ENCODE peak calls at places on chromosomes 5 and 9, in six cellular contexts. One of them, this sample, is unnamed.

GRCh38 chr5:98774192-98775046 is 956 bp downstream of the RGMB start:
- DNase-seq in choroid plexus epithelial cell: peak; percentile 81
- DNase-seq in GM12865: peak; percentile 77
- DNase-seq in lower leg skin: peak; percentile 95
- DNase-seq in foreskin fibroblast: peak; percentile 65
- DNase-seq in DND-41: no peak
- DNase-seq in this sample: peak; percentile 71

GRCh38 chr9:106875548-106875947 is 12.6 kb downstream of the ZNF462 start:
- DNase-seq in choroid plexus epithelial cell: no peak
- DNase-seq in GM12865: no peak
- DNase-seq in lower leg skin: no peak
- DNase-seq in foreskin fibroblast: no peak
- DNase-seq in DND-41: no peak
- DNase-seq in this sample: peak; percentile 35

GRCh38 chr9:80074439-80074838 is 502.7 kb downstream of the TLE4 start:
- DNase-seq in choroid plexus epithelial cell: no peak
- DNase-seq in GM12865: no peak
- DNase-seq in lower leg skin: no peak
- DNase-seq in foreskin fibroblast: no peak
- DNase-seq in DND-41: no peak
- DNase-seq in this sample: no peak

GRCh38 chr9:85859751-85860150 is 81.2 kb upstream of the NAA35 start:
- DNase-seq in choroid plexus epithelial cell: no peak
- DNase-seq in GM12865: no peak
- DNase-seq in lower leg skin: no peak
- DNase-seq in foreskin fibroblast: peak; percentile 2
- DNase-seq in DND-41: no peak
- DNase-seq in this sample: no peak

GRCh38 chr9:126151671-126152050 is 175.0 kb upstream of the MVB12B start:
- DNase-seq in choroid plexus epithelial cell: peak; percentile 12
- DNase-seq in GM12865: no peak
- DNase-seq in lower leg skin: peak; percentile 60
- DNase-seq in foreskin fibroblast: no peak
- DNase-seq in DND-41: no peak
- DNase-seq in this sample: no peak

GRCh38 chr9:113502427-113503008 is 39.0 kb downstream of the RGS3 start:
- DNase-seq in choroid plexus epithelial cell: no peak
- DNase-seq in GM12865: no peak
- DNase-seq in lower leg skin: no peak
- DNase-seq in foreskin fibroblast: no peak
- DNase-seq in DND-41: no peak
- DNase-seq in this sample: no peak

GRCh38 chr5:54073735-54074134 is 236.6 kb downstream of the ARL15 start:
- DNase-seq in choroid plexus epithelial cell: no peak
- DNase-seq in GM12865: no peak
- DNase-seq in lower leg skin: no peak
- DNase-seq in foreskin fibroblast: no peak
- DNase-seq in DND-41: no peak
- DNase-seq in this sample: no peak

GRCh38 chr5:147407094-147407681 is 102.7 kb downstream of the DPYSL3 start:
- DNase-seq in choroid plexus epithelial cell: peak; percentile 71
- DNase-seq in GM12865: peak; percentile 17
- DNase-seq in lower leg skin: no peak
- DNase-seq in foreskin fibroblast: no peak
- DNase-seq in DND-41: no peak
- DNase-seq in this sample: peak; percentile 81

GRCh38 chr9:684055-684949 is 157.2 kb upstream of the DMRT1 start:
- DNase-seq in choroid plexus epithelial cell: peak; percentile 54
- DNase-seq in GM12865: no peak
- DNase-seq in lower leg skin: no peak
- DNase-seq in foreskin fibroblast: peak; percentile 82
- DNase-seq in DND-41: no peak
- DNase-seq in this sample: peak; percentile 54

GRCh38 chr5:43038523-43038989 is 1.6 kb downstream of the ANXA2R start:
- DNase-seq in choroid plexus epithelial cell: peak; percentile 80
- DNase-seq in GM12865: peak; percentile 50
- DNase-seq in lower leg skin: no peak
- DNase-seq in foreskin fibroblast: peak; percentile 45
- DNase-seq in DND-41: peak; percentile 84
- DNase-seq in this sample: peak; percentile 40

GRCh38 chr9:129430940-129431693 is 189.8 kb downstream of the C9orf50 start:
- DNase-seq in choroid plexus epithelial cell: no peak
- DNase-seq in GM12865: no peak
- DNase-seq in lower leg skin: no peak
- DNase-seq in foreskin fibroblast: no peak
- DNase-seq in DND-41: no peak
- DNase-seq in this sample: no peak

GRCh38 chr5:140322751-140323731 is 20.1 kb upstream of the PFDN1 start:
- DNase-seq in choroid plexus epithelial cell: peak; percentile 90
- DNase-seq in GM12865: peak; percentile 46
- DNase-seq in lower leg skin: peak; percentile 81
- DNase-seq in foreskin fibroblast: peak; percentile 96
- DNase-seq in DND-41: no peak
- DNase-seq in this sample: peak; percentile 95

GRCh38 chr9:38423939-38424843 is at the start of gene IGFBPL1:
- DNase-seq in choroid plexus epithelial cell: peak; percentile 16
- DNase-seq in GM12865: peak; percentile 15
- DNase-seq in lower leg skin: peak; percentile 40
- DNase-seq in foreskin fibroblast: peak; percentile 46
- DNase-seq in DND-41: no peak
- DNase-seq in this sample: no peak

GRCh38 chr5:112820246-112820645 is 40.8 kb upstream of the SRP19 start:
- DNase-seq in choroid plexus epithelial cell: no peak
- DNase-seq in GM12865: no peak
- DNase-seq in lower leg skin: no peak
- DNase-seq in foreskin fibroblast: no peak
- DNase-seq in DND-41: no peak
- DNase-seq in this sample: no peak

GRCh38 chr5:75460532-75460931 is 50.9 kb downstream of the CERT1 start:
- DNase-seq in choroid plexus epithelial cell: no peak
- DNase-seq in GM12865: no peak
- DNase-seq in lower leg skin: no peak
- DNase-seq in foreskin fibroblast: no peak
- DNase-seq in DND-41: no peak
- DNase-seq in this sample: no peak

GRCh38 chr5:172110921-172111873 is 76.8 kb downstream of the STK10 start:
- DNase-seq in choroid plexus epithelial cell: no peak
- DNase-seq in GM12865: peak; percentile 96
- DNase-seq in lower leg skin: no peak
- DNase-seq in foreskin fibroblast: peak; percentile 74
- DNase-seq in DND-41: peak; percentile 87
- DNase-seq in this sample: peak; percentile 61

GRCh38 chr5:132822650-132823480 is 7.6 kb downstream of the SHROOM1 start:
- DNase-seq in choroid plexus epithelial cell: peak; percentile 57
- DNase-seq in GM12865: peak; percentile 55
- DNase-seq in lower leg skin: no peak
- DNase-seq in foreskin fibroblast: no peak
- DNase-seq in DND-41: no peak
- DNase-seq in this sample: peak; percentile 34

GRCh38 chr5:16897284-16897704 is 38.8 kb downstream of the MYO10 start:
- DNase-seq in choroid plexus epithelial cell: peak; percentile 54
- DNase-seq in GM12865: no peak
- DNase-seq in lower leg skin: no peak
- DNase-seq in foreskin fibroblast: no peak
- DNase-seq in DND-41: no peak
- DNase-seq in this sample: peak; percentile 74

GRCh38 chr9:128702445-128702948 is at the start of gene PKN3:
- DNase-seq in choroid plexus epithelial cell: peak; percentile 69
- DNase-seq in GM12865: peak; percentile 90
- DNase-seq in lower leg skin: peak; percentile 97
- DNase-seq in foreskin fibroblast: peak; percentile 93
- DNase-seq in DND-41: peak; percentile 86
- DNase-seq in this sample: peak; percentile 75

GRCh38 chr9:7665874-7666273 is 133.7 kb downstream of the DMAC1 start:
- DNase-seq in choroid plexus epithelial cell: no peak
- DNase-seq in GM12865: no peak
- DNase-seq in lower leg skin: no peak
- DNase-seq in foreskin fibroblast: no peak
- DNase-seq in DND-41: no peak
- DNase-seq in this sample: no peak

GRCh38 chr5:82019342-82020138 is 47.7 kb downstream of the ATG10 start:
- DNase-seq in choroid plexus epithelial cell: no peak
- DNase-seq in GM12865: no peak
- DNase-seq in lower leg skin: no peak
- DNase-seq in foreskin fibroblast: no peak
- DNase-seq in DND-41: no peak
- DNase-seq in this sample: no peak

GRCh38 chr9:69996947-69997346 is 46.7 kb upstream of the MAMDC2 start:
- DNase-seq in choroid plexus epithelial cell: peak; percentile 55
- DNase-seq in GM12865: no peak
- DNase-seq in lower leg skin: no peak
- DNase-seq in foreskin fibroblast: peak; percentile 85
- DNase-seq in DND-41: no peak
- DNase-seq in this sample: no peak

GRCh38 chr5:139392678-139393496 is 2.0 kb downstream of the PROB1 start:
- DNase-seq in choroid plexus epithelial cell: peak; percentile 76
- DNase-seq in GM12865: peak; percentile 95
- DNase-seq in lower leg skin: no peak
- DNase-seq in foreskin fibroblast: peak; percentile 84
- DNase-seq in DND-41: peak; percentile 91
- DNase-seq in this sample: peak; percentile 48

GRCh38 chr5:150443242-150444075 is 6.1 kb downstream of the RPS14 start:
- DNase-seq in choroid plexus epithelial cell: no peak
- DNase-seq in GM12865: no peak
- DNase-seq in lower leg skin: no peak
- DNase-seq in foreskin fibroblast: peak; percentile 41
- DNase-seq in DND-41: no peak
- DNase-seq in this sample: no peak

GRCh38 chr9:107438211-107439030 is 51.1 kb downstream of the KLF4 start:
- DNase-seq in choroid plexus epithelial cell: no peak
- DNase-seq in GM12865: no peak
- DNase-seq in lower leg skin: no peak
- DNase-seq in foreskin fibroblast: peak; percentile 21
- DNase-seq in DND-41: no peak
- DNase-seq in this sample: no peak

GRCh38 chr5:141934099-141934844 is 10.6 kb downstream of the DELE1 start:
- DNase-seq in choroid plexus epithelial cell: peak; percentile 26
- DNase-seq in GM12865: no peak
- DNase-seq in lower leg skin: no peak
- DNase-seq in foreskin fibroblast: no peak
- DNase-seq in DND-41: no peak
- DNase-seq in this sample: no peak

GRCh38 chr5:32420506-32420905 is 24.0 kb downstream of the ZFR start:
- DNase-seq in choroid plexus epithelial cell: peak; percentile 58
- DNase-seq in GM12865: no peak
- DNase-seq in lower leg skin: no peak
- DNase-seq in foreskin fibroblast: peak; percentile 61
- DNase-seq in DND-41: no peak
- DNase-seq in this sample: peak; percentile 45

GRCh38 chr9:136091582-136092352 is 3.3 kb downstream of the NACC2 start:
- DNase-seq in choroid plexus epithelial cell: peak; percentile 23
- DNase-seq in GM12865: no peak
- DNase-seq in lower leg skin: no peak
- DNase-seq in foreskin fibroblast: peak; percentile 34
- DNase-seq in DND-41: no peak
- DNase-seq in this sample: no peak

GRCh38 chr5:14190194-14191164 is 47.3 kb downstream of the TRIO start:
- DNase-seq in choroid plexus epithelial cell: peak; percentile 98
- DNase-seq in GM12865: no peak
- DNase-seq in lower leg skin: no peak
- DNase-seq in foreskin fibroblast: peak; percentile 97
- DNase-seq in DND-41: no peak
- DNase-seq in this sample: peak; percentile 97
- H3K4me3 ChIP-seq in choroid plexus epithelial cell: peak overlapping the region; percentile 1
- H3K4me3 ChIP-seq in GM12865: no peak overlapping the region
- H3K4me3 ChIP-seq in lower leg skin: no peak overlapping the region
- H3K4me3 ChIP-seq in foreskin fibroblast: peak overlapping the region; percentile 33
- H3K4me3 ChIP-seq in DND-41: no peak overlapping the region
- H3K4me3 ChIP-seq in this sample: peak overlapping the region; percentile 26

DNA sequence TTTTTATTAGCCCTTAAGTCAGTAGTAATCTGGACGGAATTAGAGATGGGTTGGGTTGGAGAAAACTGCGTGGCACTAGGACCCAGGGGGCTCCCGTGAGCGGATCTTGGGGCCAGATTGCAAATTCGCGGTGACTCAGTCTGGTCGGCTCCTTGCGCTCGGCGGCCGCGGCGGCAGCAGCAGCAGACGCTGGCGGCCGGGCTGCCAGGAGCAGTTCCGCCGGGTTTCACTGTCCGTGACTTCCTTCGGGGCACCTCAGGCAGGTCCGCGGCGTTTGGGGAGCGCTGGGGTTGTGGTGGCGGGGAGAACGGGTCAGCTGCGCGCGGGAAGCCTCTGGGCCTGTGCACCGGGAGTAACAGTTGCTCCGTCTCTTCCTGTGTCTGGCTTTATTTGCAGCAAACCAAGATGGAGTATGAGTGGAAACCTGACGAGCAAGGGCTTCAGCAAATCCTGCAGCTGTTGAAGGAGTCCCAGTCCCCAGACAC is 31.6 kb downstream of the TNPO1 start:
- DNase-seq in choroid plexus epithelial cell: peak; percentile 94
- DNase-seq in GM12865: peak; percentile 92
- DNase-seq in lower leg skin: peak; percentile 97
- DNase-seq in foreskin fibroblast: peak; percentile 98
- DNase-seq in DND-41: peak; percentile 87
- DNase-seq in this sample: peak; percentile 93
- TF ChIP-seq CTCF in choroid plexus epithelial cell: no peak
- TF ChIP-seq CTCF in GM12865: no peak
- TF ChIP-seq CTCF in lower leg skin: no peak
- TF ChIP-seq CTCF in foreskin fibroblast: no peak
- TF ChIP-seq CTCF in DND-41: no peak
- TF ChIP-seq CTCF in this sample: no peak

DNA sequence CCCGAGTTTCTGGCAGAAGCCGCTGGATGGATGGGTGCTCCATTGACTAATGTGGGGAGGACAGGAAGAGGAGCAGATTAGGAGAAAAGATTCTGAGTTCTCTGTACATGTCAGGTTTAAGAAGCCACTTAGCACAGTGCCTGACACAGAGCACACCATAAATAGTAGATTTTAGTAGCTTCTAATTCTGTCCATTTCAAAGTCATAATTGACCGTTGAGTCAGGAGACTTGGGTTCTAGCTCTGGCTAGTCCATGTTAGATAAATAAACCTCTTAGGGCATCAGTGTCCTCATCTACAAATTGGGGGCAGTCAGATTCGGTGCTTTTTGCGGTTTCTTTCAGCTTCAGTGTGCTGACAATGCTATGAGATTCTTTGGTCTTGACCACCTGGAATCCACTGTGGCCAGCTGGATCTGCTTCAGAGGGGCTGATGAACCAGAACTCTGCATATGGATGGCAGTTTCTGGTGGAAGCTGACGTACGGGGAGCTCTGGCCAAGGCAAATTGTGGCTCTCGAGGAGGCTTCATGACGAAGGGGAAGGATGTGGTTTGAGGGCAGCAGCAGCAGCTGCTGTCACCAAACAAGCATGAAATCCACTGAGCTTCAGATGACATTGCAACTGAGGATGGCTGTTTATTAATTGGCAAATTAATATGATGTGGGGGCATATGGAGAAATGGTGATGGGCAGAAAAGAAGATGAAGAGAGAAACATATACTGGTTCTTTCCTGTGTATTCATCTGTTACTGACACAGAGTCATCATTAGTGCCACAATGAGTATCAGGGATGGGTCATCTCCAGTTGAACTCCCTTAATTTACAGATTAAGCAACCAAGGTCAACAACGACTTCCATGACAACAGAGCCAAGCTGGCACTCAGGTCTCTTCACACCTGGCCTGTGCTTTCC is 134.4 kb downstream of the AOPEP start:
- DNase-seq in choroid plexus epithelial cell: peak; percentile 72
- DNase-seq in GM12865: peak; percentile 94
- DNase-seq in lower leg skin: no peak
- DNase-seq in foreskin fibroblast: peak; percentile 66
- DNase-seq in DND-41: peak; percentile 87
- DNase-seq in this sample: no peak
- H3K4me3 ChIP-seq in choroid plexus epithelial cell: no peak overlapping the region
- H3K4me3 ChIP-seq in GM12865: peak overlapping the region; percentile 1
- H3K4me3 ChIP-seq in lower leg skin: no peak overlapping the region
- H3K4me3 ChIP-seq in foreskin fibroblast: no peak overlapping the region
- H3K4me3 ChIP-seq in DND-41: peak overlapping the region; percentile 35
- H3K4me3 ChIP-seq in this sample: no peak overlapping the region

GRCh38 chr9:19116391-19116790 is 10.9 kb downstream of the PLIN2 start:
- DNase-seq in choroid plexus epithelial cell: peak; percentile 57
- DNase-seq in GM12865: no peak
- DNase-seq in lower leg skin: no peak
- DNase-seq in foreskin fibroblast: peak; percentile 77
- DNase-seq in DND-41: no peak
- DNase-seq in this sample: no peak
- TF ChIP-seq CTCF in choroid plexus epithelial cell: no peak
- TF ChIP-seq CTCF in GM12865: no peak
- TF ChIP-seq CTCF in lower leg skin: no peak
- TF ChIP-seq CTCF in foreskin fibroblast: no peak
- TF ChIP-seq CTCF in DND-41: no peak
- TF ChIP-seq CTCF in this sample: no peak